ENCODE peak calls at places on chromosomes 11 and 22, in seven cellular contexts. X, S, P, M, I, Y and N are unnamed samples. For H3K36me3, the result is how much of the 10 kb centered on the place peaks cover.

GRCh38 chr11:83120328-83120727 is 36.6 kb upstream of the PCF11 start:
- DNase-seq in S (no peak), X (no peak), P (no peak), I (no peak), M (no peak), Y (no peak), N (no peak)

GRCh38 chr11:64739871-64740270 is 4.1 kb downstream of the RASGRP2 start:
- DNase-seq in M (no peak), S (no peak), I (no peak), X (no peak), P (no peak), Y (no peak), N (no peak)

GRCh38 chr11:63904743-63905142 is 12.2 kb downstream of the RCOR2 start:
- DNase-seq in X (no peak), S (no peak), P (no peak), I (no peak), Y (no peak), M (no peak), N (no peak)

GRCh38 chr11:22808559-22809197 is 20.9 kb downstream of the SVIP start:
- DNase-seq in P (no peak), Y (no peak), I (no peak), X (no peak), M (no peak), S (no peak), N (no peak)

GRCh38 chr11:117394221-117394925 is 66.7 kb downstream of the CEP164 start:
- DNase-seq in X (no peak), S (peak), I (no peak), Y (no peak), P (no peak), M (no peak), N (no peak)

GRCh38 chr11:8615633-8616032 is 21.6 kb upstream of the STK33 start:
- DNase-seq in I (no peak), Y (no peak), P (no peak), M (no peak), S (no peak), X (no peak), N (no peak)

GRCh38 chr11:12137005-12137690 is 26.8 kb downstream of the MICAL2 start:
- DNase-seq in P (no peak), S (peak), M (no peak), I (no peak), X (peak), Y (no peak), N (no peak)

GRCh38 chr22:44247923-44248892 is 64.5 kb downstream of the SHISAL1 start:
- DNase-seq in I (no peak), P (no peak), X (no peak), M (no peak), S (no peak), Y (no peak), N (no peak)

GRCh38 chr11:116778556-116778955 is 5.8 kb upstream of the BUD13 start:
- DNase-seq in I (no peak), S (no peak), Y (no peak), M (no peak), X (no peak), P (no peak), N (no peak)

GRCh38 chr11:23192256-23192655 is 332.0 kb upstream of the CCDC179 start:
- DNase-seq in I (no peak), S (no peak), X (no peak), P (no peak), Y (no peak), M (no peak), N (no peak)

GRCh38 chr11:108654994-108655631 is 9.8 kb upstream of the DDX10 start:
- DNase-seq in M (peak), P (no peak), I (peak), Y (peak), X (peak), S (no peak), N (no peak)

GRCh38 chr22:23193882-23194281 is 13.6 kb downstream of the BCR start:
- DNase-seq in P (no peak), X (no peak), I (no peak), Y (no peak), M (no peak), S (no peak), N (no peak)

GRCh38 chr11:66240781-66241136 is 27.7 kb upstream of the RAB1B start:
- DNase-seq in M (no peak), Y (no peak), X (no peak), P (no peak), S (no peak), I (no peak), N (no peak)
- H3K36me3 ChIP-seq in M (under half), Y (under half), X (under half), P (under half), S (under half), I (under half), N (under half)

GRCh38 chr11:73113426-73113825 is 28.7 kb downstream of the FCHSD2 start:
- DNase-seq in S (no peak), P (no peak), X (no peak), M (no peak), Y (no peak), I (no peak), N (no peak)
- H3K36me3 ChIP-seq in S (under half), P (under half), X (under half), M (under half), Y (under half), I (under half), N (under half)

DNA sequence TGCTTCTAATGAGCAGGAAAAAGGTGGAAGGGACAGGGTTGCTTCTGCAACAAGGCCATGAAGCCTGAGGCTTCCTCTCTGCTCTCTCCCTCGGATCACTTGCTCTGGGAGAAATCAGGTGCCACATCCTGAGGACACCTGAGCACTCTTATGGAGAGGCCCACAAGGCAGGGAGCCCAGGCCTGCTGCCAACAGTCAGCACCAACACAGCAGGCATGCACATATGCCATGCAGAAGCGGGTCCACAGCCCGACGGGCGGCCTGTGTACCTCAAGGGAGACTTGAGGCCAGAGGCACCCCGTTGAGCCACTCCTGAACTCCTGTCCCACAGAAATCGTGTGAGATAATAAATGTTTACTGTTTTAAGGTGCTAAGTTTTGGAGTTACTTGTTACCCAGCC is 9.5 kb downstream of the TTLL12 start:
- DNase-seq in I (no peak), M (no peak), Y (no peak), X (no peak), S (no peak), P (no peak), N (no peak)
- H3K36me3 ChIP-seq in I (under half), M (under half), Y (under half), X (under half), S (under half), P (half or more), N (under half)

GRCh38 chr11:2974272-2974671 is 17.9 kb downstream of the NAP1L4 start:
- DNase-seq in Y (no peak), P (no peak), M (no peak), X (no peak), S (no peak), I (no peak), N (no peak)

GRCh38 chr11:2964782-2965181 is 27.3 kb downstream of the NAP1L4 start:
- DNase-seq in Y (no peak), M (no peak), I (no peak), X (no peak), P (no peak), S (no peak), N (no peak)

GRCh38 chr11:2963112-2963754 is 28.9 kb downstream of the NAP1L4 start:
- DNase-seq in Y (no peak), X (no peak), I (no peak), S (no peak), P (no peak), M (no peak), N (no peak)

GRCh38 chr11:2968501-2968900 is 23.6 kb downstream of the NAP1L4 start:
- DNase-seq in S (no peak), Y (no peak), P (no peak), M (no peak), I (no peak), X (no peak), N (no peak)
- H3K36me3 ChIP-seq in S (half or more), Y (half or more), P (half or more), M (half or more), I (under half), X (half or more), N (half or more)

DNA sequence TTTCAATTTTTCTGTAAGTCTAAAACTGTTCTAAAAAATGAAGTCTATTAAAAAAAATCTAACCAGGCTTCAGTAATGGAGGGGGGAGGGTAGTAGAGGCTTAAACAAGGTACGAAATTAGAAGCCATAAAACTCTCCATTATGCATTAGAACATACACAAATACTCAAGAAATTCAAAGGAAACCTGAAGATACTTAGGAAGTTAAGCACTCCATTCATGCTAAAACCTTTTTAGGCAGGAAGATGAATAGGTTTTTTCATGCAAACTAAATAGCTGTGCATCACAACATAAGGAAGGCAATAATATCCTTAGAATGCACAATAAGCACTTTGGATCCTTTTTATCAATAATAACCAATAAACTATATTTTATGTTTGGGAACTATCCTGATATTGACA is 2.4 kb downstream of the RAB6A start:
- DNase-seq in Y (no peak), P (no peak), I (no peak), X (no peak), S (no peak), M (no peak), N (no peak)
- H3K36me3 ChIP-seq in Y (under half), P (under half), I (under half), X (under half), S (under half), M (under half), N (under half)

GRCh38 chr11:66598993-66599392 is 6.0 kb downstream of the CCS start:
- DNase-seq in M (no peak), P (no peak), I (no peak), S (no peak), Y (no peak), X (no peak), N (no peak)

GRCh38 chr11:66600219-66600923 is 7.4 kb downstream of the CCS start:
- DNase-seq in S (no peak), I (no peak), M (no peak), Y (no peak), X (no peak), P (no peak), N (no peak)

GRCh38 chr11:66604161-66604560 is 11.2 kb downstream of the CCS start:
- DNase-seq in Y (no peak), I (no peak), X (no peak), M (no peak), P (no peak), S (no peak), N (no peak)

GRCh38 chr11:66603072-66603471 is 10.1 kb downstream of the CCS start:
- DNase-seq in Y (no peak), M (no peak), X (no peak), S (no peak), P (no peak), I (no peak), N (no peak)

DNA sequence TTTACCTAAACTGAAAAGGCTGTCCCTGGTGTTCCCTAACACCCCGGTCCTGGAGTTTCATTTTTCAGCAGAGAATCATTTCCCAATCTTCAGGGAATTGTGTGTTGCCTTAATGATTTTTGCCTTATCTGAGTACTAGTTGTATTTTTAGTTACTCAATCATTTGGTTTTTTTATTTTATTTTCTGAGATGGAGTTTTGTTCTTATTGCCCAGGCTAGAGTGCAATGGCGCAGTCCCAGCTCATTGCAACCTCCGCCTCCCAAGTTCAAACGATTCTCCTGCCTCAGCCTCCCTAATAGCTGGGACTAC is 7.9 kb downstream of the CCS start:
- DNase-seq in P (no peak), X (no peak), I (no peak), M (no peak), Y (no peak), S (no peak), N (no peak)
- H3K36me3 ChIP-seq in P (half or more), X (under half), I (under half), M (under half), Y (under half), S (under half), N (under half)